ENCODE peak calls at places on chromosomes 7 and 10, in four cellular contexts. One of them, this sample, is unnamed.

GRCh38 chr10:59901481-59901880 is 4.9 kb downstream of the CCDC6 start:
- DNase-seq in A549: no peak
- DNase-seq in esophagus squamous epithelium: no peak
- DNase-seq in SJCRH30: no peak
- DNase-seq in this sample: no peak

GRCh38 chr7:70795948-70796347 is 336.0 kb upstream of the GALNT17 start:
- DNase-seq in esophagus squamous epithelium: no peak
- DNase-seq in A549: no peak
- DNase-seq in SJCRH30: no peak
- DNase-seq in this sample: no peak

GRCh38 chr10:17026686-17027485 is 102.7 kb downstream of the CUBN start:
- DNase-seq in SJCRH30: no peak
- DNase-seq in A549: no peak
- DNase-seq in esophagus squamous epithelium: no peak
- DNase-seq in this sample: no peak

GRCh38 chr10:95248989-95249388 is 41.8 kb downstream of the PDLIM1 start:
- DNase-seq in esophagus squamous epithelium: no peak
- DNase-seq in SJCRH30: no peak
- DNase-seq in A549: no peak
- DNase-seq in this sample: no peak

GRCh38 chr7:72267291-72267800 is 144.8 kb downstream of the CALN1 start:
- DNase-seq in esophagus squamous epithelium: no peak
- DNase-seq in SJCRH30: no peak
- DNase-seq in A549: no peak
- DNase-seq in this sample: no peak

GRCh38 chr7:70314221-70314620 is 715.9 kb downstream of the AUTS2 start:
- DNase-seq in A549: no peak
- DNase-seq in esophagus squamous epithelium: no peak
- DNase-seq in SJCRH30: no peak
- DNase-seq in this sample: no peak

GRCh38 chr7:91357379-91357778 is 93.1 kb downstream of the FZD1 start:
- DNase-seq in SJCRH30: no peak
- DNase-seq in esophagus squamous epithelium: no peak
- DNase-seq in A549: no peak
- DNase-seq in this sample: no peak

GRCh38 chr7:158695726-158696452 is 8.7 kb downstream of the NCAPG2 start:
- DNase-seq in A549: peak; percentile 51
- DNase-seq in esophagus squamous epithelium: no peak
- DNase-seq in SJCRH30: peak; percentile 40
- DNase-seq in this sample: no peak

GRCh38 chr10:127872871-127873600 is 19.7 kb downstream of the CLRN3 start:
- DNase-seq in SJCRH30: no peak
- DNase-seq in esophagus squamous epithelium: no peak
- DNase-seq in A549: no peak
- DNase-seq in this sample: no peak

GRCh38 chr10:69968830-69969229 is 83.8 kb upstream of the MACROH2A2 start:
- DNase-seq in esophagus squamous epithelium: no peak
- DNase-seq in A549: no peak
- DNase-seq in SJCRH30: no peak
- DNase-seq in this sample: peak; percentile 79

GRCh38 chr10:17227367-17228080 is 517 bp upstream of the VIM start:
- DNase-seq in A549: no peak
- DNase-seq in SJCRH30: peak; percentile 20
- DNase-seq in esophagus squamous epithelium: no peak
- DNase-seq in this sample: no peak

GRCh38 chr7:152894295-152895170 is 135.0 kb downstream of the ACTR3B start:
- DNase-seq in esophagus squamous epithelium: no peak
- DNase-seq in SJCRH30: peak; percentile 36
- DNase-seq in A549: peak; percentile 60
- DNase-seq in this sample: peak; percentile 37

GRCh38 chr7:30888783-30889182 is 22.9 kb upstream of the AQP1 start:
- DNase-seq in SJCRH30: no peak
- DNase-seq in esophagus squamous epithelium: no peak
- DNase-seq in A549: no peak
- DNase-seq in this sample: no peak

GRCh38 chr10:26213157-26213780 is 3.3 kb upstream of the GAD2 start:
- DNase-seq in A549: no peak
- DNase-seq in SJCRH30: no peak
- DNase-seq in esophagus squamous epithelium: no peak
- DNase-seq in this sample: no peak

GRCh38 chr7:149879271-149879711 is 5.5 kb downstream of the ATP6V0E2 start:
- DNase-seq in esophagus squamous epithelium: no peak
- DNase-seq in SJCRH30: no peak
- DNase-seq in A549: no peak
- DNase-seq in this sample: no peak

GRCh38 chr7:95527033-95527775 is 41.5 kb downstream of the ASB4 start:
- DNase-seq in A549: peak; percentile 73
- DNase-seq in esophagus squamous epithelium: no peak
- DNase-seq in SJCRH30: peak; percentile 74
- DNase-seq in this sample: peak; percentile 50

GRCh38 chr10:83612746-83613145 is 526.6 kb upstream of the GHITM start:
- DNase-seq in esophagus squamous epithelium: no peak
- DNase-seq in SJCRH30: no peak
- DNase-seq in A549: no peak
- DNase-seq in this sample: no peak

GRCh38 chr10:93440591-93441012 is 41.5 kb downstream of the MYOF start:
- DNase-seq in SJCRH30: no peak
- DNase-seq in esophagus squamous epithelium: no peak
- DNase-seq in A549: no peak
- DNase-seq in this sample: no peak

GRCh38 chr10:110208614-110209398 is 1.4 kb downstream of the MXI1 start:
- DNase-seq in A549: peak; percentile 57
- DNase-seq in esophagus squamous epithelium: no peak
- DNase-seq in SJCRH30: peak; percentile 26
- DNase-seq in this sample: peak; percentile 25

GRCh38 chr10:77415311-77415960 is 222.2 kb downstream of the KCNMA1 start:
- DNase-seq in SJCRH30: no peak
- DNase-seq in A549: no peak
- DNase-seq in esophagus squamous epithelium: no peak
- DNase-seq in this sample: no peak

GRCh38 chr7:130290745-130291144 is 2.2 kb upstream of the CPA4 start:
- DNase-seq in A549: no peak
- DNase-seq in SJCRH30: no peak
- DNase-seq in esophagus squamous epithelium: no peak
- DNase-seq in this sample: no peak

GRCh38 chr7:3598855-3599254 is 297.8 kb downstream of the SDK1 start:
- DNase-seq in esophagus squamous epithelium: no peak
- DNase-seq in SJCRH30: no peak
- DNase-seq in A549: no peak
- DNase-seq in this sample: no peak
- H3K4me3 ChIP-seq in esophagus squamous epithelium: no peak overlapping the region
- H3K4me3 ChIP-seq in SJCRH30: no peak overlapping the region
- H3K4me3 ChIP-seq in A549: no peak overlapping the region
- H3K4me3 ChIP-seq in this sample: no peak overlapping the region

GRCh38 chr10:27743736-27744477 is 1.7 kb downstream of the MKX start:
- DNase-seq in SJCRH30: no peak
- DNase-seq in A549: no peak
- DNase-seq in esophagus squamous epithelium: no peak
- DNase-seq in this sample: no peak
- H3K4me3 ChIP-seq in SJCRH30: peak overlapping the region; percentile 62
- H3K4me3 ChIP-seq in A549: peak overlapping the region; percentile 64
- H3K4me3 ChIP-seq in esophagus squamous epithelium: peak overlapping the region; percentile 77
- H3K4me3 ChIP-seq in this sample: peak overlapping the region; percentile 44

DNA sequence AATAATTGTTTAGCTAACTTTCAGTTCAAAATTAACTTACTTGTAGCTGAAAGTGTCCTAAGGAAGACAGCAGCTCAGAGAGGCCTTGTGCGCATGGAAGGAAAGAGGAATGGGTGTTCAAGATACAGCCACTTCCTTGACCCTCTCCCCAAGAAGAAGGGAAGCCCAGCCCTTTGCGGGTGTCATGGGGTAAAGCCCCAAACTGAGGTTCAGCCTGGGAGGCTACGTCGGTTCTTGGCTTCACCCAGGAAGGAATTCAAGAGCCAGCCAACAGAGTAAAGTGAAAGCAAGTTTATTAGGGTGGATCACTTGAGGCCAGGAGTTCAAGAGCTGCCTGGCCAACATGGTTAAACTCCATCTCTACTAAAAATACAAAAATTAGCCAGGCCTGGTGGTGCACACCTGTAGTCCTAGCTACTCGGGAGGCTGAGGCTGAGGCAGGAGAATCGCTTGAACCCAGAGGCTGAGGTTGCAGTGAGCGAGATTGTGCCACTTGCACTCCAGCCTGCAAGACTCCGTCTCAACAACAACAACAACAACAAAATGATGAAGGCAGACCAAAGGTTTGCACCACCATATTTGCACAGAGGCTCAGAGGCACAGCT is 15.9 kb downstream of the GPRIN2 start:
- DNase-seq in A549: peak; percentile 33
- DNase-seq in SJCRH30: no peak
- DNase-seq in esophagus squamous epithelium: no peak
- DNase-seq in this sample: no peak
- H3K4me3 ChIP-seq in A549: peak overlapping the region; percentile 45
- H3K4me3 ChIP-seq in SJCRH30: no peak overlapping the region
- H3K4me3 ChIP-seq in esophagus squamous epithelium: peak overlapping the region; percentile 32
- H3K4me3 ChIP-seq in this sample: peak overlapping the region; percentile 38

DNA sequence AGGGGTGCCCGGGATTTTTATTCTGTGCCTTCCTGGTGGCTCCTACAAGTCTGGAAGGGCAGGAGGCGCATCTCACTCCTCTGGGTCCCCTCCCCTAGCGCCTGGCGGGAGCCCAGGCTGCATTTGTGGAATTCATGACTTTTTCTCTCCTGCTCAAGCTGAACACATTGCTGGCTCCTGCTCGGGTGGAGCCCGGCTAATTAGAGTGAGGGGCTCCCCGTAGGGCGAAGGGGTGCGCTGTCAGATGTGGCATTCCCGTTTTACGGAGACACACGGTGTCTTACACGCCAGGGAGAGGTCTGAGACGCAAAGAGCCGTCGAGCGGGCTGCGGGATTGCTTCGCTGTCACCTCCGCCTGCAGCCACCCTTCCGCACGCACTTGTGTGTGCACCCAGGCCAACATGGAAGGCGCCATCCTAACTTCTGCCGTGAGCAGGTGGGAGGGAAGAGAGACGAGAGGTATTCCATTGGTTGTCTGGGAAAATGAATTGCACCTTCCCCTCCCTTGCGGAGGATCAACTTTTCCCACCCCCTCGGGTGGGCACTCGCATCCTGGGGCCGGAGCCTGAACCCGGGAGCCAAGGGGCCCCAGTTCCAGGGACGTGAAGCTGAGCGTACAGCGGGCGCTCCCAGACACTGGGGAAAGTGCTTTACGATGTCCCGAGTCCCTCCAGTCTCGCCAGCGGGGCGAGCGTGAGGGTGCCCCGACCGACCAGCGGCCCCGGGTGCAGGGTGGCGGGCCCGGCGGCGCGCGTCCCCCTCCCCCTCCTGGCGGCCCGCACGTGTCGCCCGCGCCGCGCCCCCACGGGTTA is 1.2 kb upstream of the IKZF1 start:
- DNase-seq in A549: no peak
- DNase-seq in SJCRH30: no peak
- DNase-seq in esophagus squamous epithelium: no peak
- DNase-seq in this sample: no peak
- H3K4me3 ChIP-seq in A549: peak overlapping the region; percentile 46
- H3K4me3 ChIP-seq in SJCRH30: no peak overlapping the region
- H3K4me3 ChIP-seq in esophagus squamous epithelium: peak overlapping the region; percentile 35
- H3K4me3 ChIP-seq in this sample: peak overlapping the region; percentile 31